ENCODE peak calls at places on chromosome 2, in eight cellular contexts. J is sigmoid colon, B is stomach, S is suprapubic skin, X is adrenal gland, V is H1, D is prostate gland, U is IMR-90. M is an unnamed sample.

GRCh38 chr2:20186855-20187187 is 38.1 kb downstream of the SDC1 start:
- DNase-seq in J (no peak), B (no peak), S (no peak), X (no peak), V (no peak), D (no peak), U (no peak), M (no peak)

GRCh38 chr2:20745924-20746555 is 76.9 kb downstream of the LDAH start:
- DNase-seq in J (no peak), B (no peak), S (no peak), X (no peak), V (no peak), D (no peak), U (no peak), M (no peak)

GRCh38 chr2:153391131-153391530 is 87.4 kb downstream of the RPRM start:
- DNase-seq in J (no peak), B (no peak), S (no peak), X (no peak), V (no peak), D (no peak), U (no peak), M (no peak)

GRCh38 chr2:71181316-71181715 is 45.6 kb downstream of the PAIP2B start:
- DNase-seq in J (no peak), B (no peak), S (no peak), X (no peak), V (no peak), D (no peak), U (no peak), M (no peak)

GRCh38 chr2:160227252-160227651 is 27.2 kb upstream of the ITGB6 start:
- DNase-seq in J (no peak), B (no peak), S (no peak), X (peak), V (no peak), D (no peak), U (peak), M (no peak)

GRCh38 chr2:6865346-6866238 is at the start of gene CMPK2:
- DNase-seq in J (peak), B (peak), S (peak), X (peak), V (peak), D (peak), U (peak), M (peak)

GRCh38 chr2:67871696-67872320 is 191.0 kb downstream of the C1D start:
- DNase-seq in J (no peak), B (no peak), S (no peak), X (no peak), V (no peak), D (no peak), U (peak), M (no peak)

GRCh38 chr2:236049981-236050380 is 118.2 kb downstream of the GBX2 start:
- DNase-seq in J (no peak), B (no peak), S (no peak), X (no peak), V (no peak), D (no peak), U (no peak), M (no peak)

GRCh38 chr2:233178994-233179847 is 72.3 kb upstream of the ATG16L1 start:
- DNase-seq in J (no peak), B (no peak), S (no peak), X (peak), V (no peak), D (no peak), U (no peak), M (no peak)

GRCh38 chr2:40431600-40431955 is 20.3 kb downstream of the SLC8A1 start:
- DNase-seq in J (peak), B (no peak), S (no peak), X (peak), V (no peak), D (no peak), U (peak), M (no peak)

GRCh38 chr2:190804182-190804795 is 76.3 kb upstream of the GLS start:
- DNase-seq in J (no peak), B (no peak), S (no peak), X (peak), V (no peak), D (no peak), U (peak), M (no peak)

GRCh38 chr2:207632575-207633492 is 7.6 kb upstream of the METTL21A start:
- DNase-seq in J (no peak), B (no peak), S (no peak), X (peak), V (no peak), D (no peak), U (peak), M (no peak)

GRCh38 chr2:66553370-66553769 is 118.4 kb downstream of the MEIS1 start:
- DNase-seq in J (peak), B (peak), S (peak), X (peak), V (no peak), D (no peak), U (no peak), M (peak)

GRCh38 chr2:224098473-224098872 is 59.4 kb upstream of the SERPINE2 start:
- DNase-seq in J (no peak), B (no peak), S (no peak), X (no peak), V (no peak), D (no peak), U (no peak), M (no peak)

GRCh38 chr2:72027426-72028161 is 120.1 kb downstream of the CYP26B1 start:
- DNase-seq in J (no peak), B (peak), S (peak), X (no peak), V (peak), D (no peak), U (no peak), M (no peak)

GRCh38 chr2:121073320-121074210 is 211.4 kb downstream of the TFCP2L1 start:
- DNase-seq in J (no peak), B (no peak), S (no peak), X (no peak), V (no peak), D (no peak), U (no peak), M (no peak)

GRCh38 chr2:222811828-222812227 is 49.0 kb upstream of the ACSL3 start:
- DNase-seq in J (no peak), B (no peak), S (no peak), X (no peak), V (no peak), D (no peak), U (no peak), M (no peak)

GRCh38 chr2:226116346-226116745 is 683.3 kb downstream of the IRS1 start:
- DNase-seq in J (no peak), B (no peak), S (no peak), X (no peak), V (no peak), D (no peak), U (no peak), M (no peak)
- H3K4me3 ChIP-seq in J (no peak), B (no peak), S (no peak), X (no peak), V (peak), D (no peak), U (no peak), M (no peak)

DNA sequence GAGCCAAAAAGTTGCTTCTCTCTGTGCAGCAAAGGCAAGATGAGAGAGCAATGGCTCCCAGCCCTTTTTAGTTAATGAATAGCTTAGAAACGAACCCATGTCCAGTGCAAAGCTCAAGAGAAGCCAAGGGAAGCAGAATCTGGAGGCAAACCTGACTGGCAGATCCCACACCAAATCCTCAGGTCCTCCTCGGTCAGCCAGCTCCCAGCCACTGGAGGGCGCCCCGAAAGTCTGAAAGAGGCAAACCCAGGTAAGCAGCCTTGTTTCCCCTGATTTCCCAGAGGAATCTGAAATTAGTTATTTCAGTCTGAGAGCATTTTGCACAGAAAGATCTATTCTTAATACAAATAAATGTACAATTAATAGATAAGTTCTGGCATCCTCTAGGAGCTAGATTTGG is 71.3 kb upstream of the PID1 start:
- DNase-seq in J (no peak), B (peak), S (no peak), X (peak), V (peak), D (peak), U (no peak), M (peak)
- TF ChIP-seq CTCF in J (no peak), B (no peak), S (no peak), X (peak), V (peak), D (peak), U (no peak), M (no peak)

GRCh38 chr2:62284980-62285379 is 89.1 kb downstream of the B3GNT2 start:
- DNase-seq in J (no peak), B (no peak), S (no peak), X (no peak), V (no peak), D (no peak), U (no peak), M (no peak)

GRCh38 chr2:62291052-62291451 is 95.1 kb downstream of the B3GNT2 start:
- DNase-seq in J (no peak), B (no peak), S (no peak), X (no peak), V (no peak), D (no peak), U (no peak), M (no peak)

GRCh38 chr2:62287335-62287734 is 91.4 kb downstream of the B3GNT2 start:
- DNase-seq in J (no peak), B (no peak), S (no peak), X (no peak), V (no peak), D (no peak), U (no peak), M (no peak)

GRCh38 chr2:62286089-62286785 is 90.3 kb downstream of the B3GNT2 start:
- DNase-seq in J (no peak), B (no peak), S (no peak), X (no peak), V (no peak), D (no peak), U (no peak), M (no peak)

GRCh38 chr2:62287895-62288589 is 92.1 kb downstream of the B3GNT2 start:
- DNase-seq in J (peak), B (peak), S (peak), X (peak), V (no peak), D (no peak), U (no peak), M (peak)
- TF ChIP-seq POLR2A in J (no peak), B (no peak), S (no peak), X (no peak), V (no peak), D (no peak), U (no peak), M (no peak)

GRCh38 chr2:85291425-85292023 is 36.3 kb downstream of the TGOLN2 start:
- DNase-seq in J (no peak), B (no peak), S (no peak), X (no peak), V (no peak), D (no peak), U (no peak), M (no peak)

GRCh38 chr2:85286913-85287312 is 40.9 kb downstream of the TGOLN2 start:
- DNase-seq in J (no peak), B (no peak), S (no peak), X (no peak), V (no peak), D (no peak), U (no peak), M (no peak)

GRCh38 chr2:85283641-85284040 is 44.1 kb downstream of the TGOLN2 start:
- DNase-seq in J (no peak), B (no peak), S (no peak), X (no peak), V (no peak), D (no peak), U (no peak), M (no peak)

GRCh38 chr2:85287721-85288120 is 40.1 kb downstream of the TGOLN2 start:
- DNase-seq in J (no peak), B (no peak), S (no peak), X (no peak), V (no peak), D (no peak), U (no peak), M (no peak)

GRCh38 chr2:85288244-85288725 is 39.5 kb downstream of the TGOLN2 start:
- DNase-seq in J (no peak), B (peak), S (no peak), X (no peak), V (no peak), D (no peak), U (peak), M (no peak)
- H3K4me3 ChIP-seq in J (no peak), B (no peak), S (no peak), X (no peak), V (no peak), D (no peak), U (no peak), M (no peak)

DNA sequence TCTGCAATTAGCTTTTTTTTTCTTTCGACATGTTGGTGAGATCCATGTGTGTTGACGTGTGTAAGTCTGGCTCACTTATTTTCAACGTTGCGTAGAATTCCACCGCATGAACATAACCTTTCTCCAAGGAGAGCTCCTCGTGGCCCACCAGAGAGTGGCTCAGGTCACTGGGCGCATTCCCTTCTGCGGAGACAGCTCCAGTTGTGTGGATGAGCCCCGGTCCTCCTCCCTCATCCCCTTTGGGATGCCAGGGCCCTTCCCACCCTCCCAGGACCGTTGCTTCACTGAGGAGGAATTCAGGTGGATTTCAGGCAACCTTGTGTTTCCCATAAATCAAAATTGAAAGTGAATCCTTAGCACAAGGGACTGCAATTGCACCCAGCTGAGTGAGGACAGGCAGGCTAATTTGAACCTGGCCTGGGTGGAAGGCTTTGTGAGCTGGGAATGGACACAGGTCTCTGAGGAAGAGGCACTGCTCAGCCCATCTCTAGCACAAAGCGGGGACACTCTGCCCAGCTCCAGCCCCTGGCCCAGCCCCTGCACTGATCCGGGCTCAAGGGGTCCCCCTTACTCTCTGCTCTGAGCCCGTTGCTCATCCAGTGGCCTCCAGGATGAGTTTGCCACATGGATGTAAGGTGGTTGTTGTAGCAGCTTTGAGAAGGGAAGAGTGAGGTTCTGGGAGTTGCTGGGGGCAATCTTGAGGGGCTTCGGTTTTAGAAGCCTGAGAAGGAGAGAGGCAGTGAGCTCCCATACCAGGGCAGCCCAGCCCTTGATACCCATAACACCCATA is 57.8 kb upstream of the HAAO start:
- DNase-seq in J (no peak), B (no peak), S (peak), X (no peak), V (no peak), D (no peak), U (no peak), M (no peak)
- TF ChIP-seq CTCF in J (no peak), B (no peak), S (no peak), X (no peak), V (no peak), D (no peak), U (no peak), M (no peak)

DNA sequence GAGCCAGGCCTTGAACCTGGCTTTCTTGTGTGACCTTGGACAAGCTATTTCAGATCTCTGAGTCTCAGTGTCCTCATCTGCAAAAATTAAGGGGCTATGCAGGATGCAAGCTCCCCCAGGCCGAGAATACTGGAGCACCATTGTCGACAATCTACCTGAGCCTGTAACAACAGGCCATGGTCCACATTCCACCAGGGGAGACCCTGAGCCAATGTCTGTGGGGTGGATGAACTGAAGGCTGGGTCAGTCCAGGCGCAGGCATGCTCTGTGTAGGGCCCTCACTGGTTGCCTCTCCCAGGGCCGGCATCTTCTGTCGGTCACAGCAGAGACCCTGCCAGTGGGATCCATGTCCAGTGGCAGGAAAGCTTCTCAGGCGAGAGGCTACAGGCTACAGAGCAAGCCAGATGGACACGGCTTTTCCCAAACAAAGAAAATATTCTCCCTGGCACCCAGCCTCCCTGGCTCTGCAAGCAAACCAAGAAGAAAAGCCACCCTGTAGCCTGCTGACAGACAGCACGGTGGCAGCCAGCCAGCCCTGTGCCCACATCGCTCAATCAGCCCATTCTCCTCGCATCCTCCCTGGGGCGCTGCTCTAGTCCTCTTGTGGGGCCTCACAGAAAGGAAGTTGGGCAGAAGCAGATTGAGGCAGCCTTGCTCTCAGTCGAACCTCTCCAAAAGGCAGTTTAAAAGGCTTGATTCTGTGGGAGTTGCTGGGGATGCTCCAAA is 48.7 kb upstream of the FZD7 start:
- DNase-seq in J (peak), B (peak), S (no peak), X (no peak), V (no peak), D (peak), U (no peak), M (peak)
- TF ChIP-seq POLR2A in J (no peak), B (no peak), S (no peak), X (no peak), V (no peak), D (no peak), U (no peak), M (no peak)

DNA sequence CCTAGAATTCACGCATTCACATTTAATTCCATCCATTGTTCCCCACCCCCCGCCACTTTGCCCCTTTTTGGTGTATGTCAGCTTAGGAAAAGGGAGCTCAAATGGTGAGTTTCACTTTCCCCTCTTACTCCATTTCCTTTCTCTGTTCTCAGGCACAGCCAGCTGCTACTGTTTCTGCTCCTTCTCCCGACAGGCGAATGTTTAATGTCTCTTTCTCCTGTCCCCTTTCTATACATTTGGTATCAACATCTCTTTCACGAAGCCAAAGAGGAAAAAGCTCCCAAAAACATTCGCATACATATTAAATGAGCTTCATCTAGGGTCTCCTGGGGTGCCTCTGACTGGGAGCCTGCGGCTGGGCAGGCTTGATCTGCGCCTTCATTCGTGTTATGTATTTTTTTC is 124.2 kb upstream of the SATB2 start:
- DNase-seq in J (no peak), B (no peak), S (no peak), X (no peak), V (no peak), D (no peak), U (peak), M (no peak)
- H3K4me3 ChIP-seq in J (peak), B (peak), S (peak), X (no peak), V (peak), D (no peak), U (peak), M (no peak)